ENCODE peak calls at places on chromosomes 16 and 17, in seven cellular contexts. T is endothelial cell of umbilical vein, N is stomach, Z is sigmoid colon, U is endodermal cell, F is Panc1, G is pancreas. R is an unnamed sample.

GRCh38 chr16:89805136-89805905 is 11.1 kb downstream of the FANCA start:
- DNase-seq in N (no peak), F (no peak), T (no peak), U (no peak), Z (no peak), G (no peak), R (no peak)

GRCh38 chr16:3118846-3119245 is 6.5 kb downstream of the ZNF205 start:
- DNase-seq in G (peak), Z (no peak), U (no peak), T (no peak), N (no peak), F (no peak), R (no peak)

GRCh38 chr17:77347544-77347943 is 206.8 kb downstream of the SEC14L1 start:
- DNase-seq in Z (no peak), N (no peak), T (no peak), F (no peak), U (no peak), G (no peak), R (no peak)

GRCh38 chr16:9612267-9612666 is 520.8 kb downstream of the HAPSTR1 start:
- DNase-seq in U (peak), F (no peak), N (no peak), Z (no peak), G (no peak), T (peak), R (no peak)

GRCh38 chr17:43994272-43995149 is 9.9 kb upstream of the NAGS start:
- DNase-seq in Z (peak), G (peak), U (peak), T (peak), F (no peak), N (peak), R (peak)

GRCh38 chr16:9817586-9817985 is 364.6 kb downstream of the GRIN2A start:
- DNase-seq in F (no peak), T (no peak), N (no peak), U (no peak), Z (no peak), G (no peak), R (no peak)

GRCh38 chr17:8417806-8418205 is 17.9 kb upstream of the NDEL1 start:
- DNase-seq in F (no peak), Z (no peak), T (no peak), N (no peak), U (no peak), G (no peak), R (no peak)

GRCh38 chr17:1627219-1627986 is 1.2 kb downstream of the SLC43A2 start:
- DNase-seq in U (peak), G (no peak), F (no peak), Z (no peak), N (no peak), T (no peak), R (peak)

GRCh38 chr16:84196727-84197486 is 6.0 kb downstream of the ADAD2 start:
- DNase-seq in T (no peak), Z (no peak), F (no peak), U (peak), G (no peak), N (no peak), R (no peak)

GRCh38 chr17:69729937-69730336 is 315.4 kb downstream of the MAP2K6 start:
- DNase-seq in N (no peak), F (no peak), Z (no peak), U (no peak), G (no peak), T (no peak), R (no peak)

GRCh38 chr17:13398853-13399252 is 202.9 kb downstream of the HS3ST3A1 start:
- DNase-seq in Z (no peak), F (no peak), T (no peak), U (no peak), N (no peak), G (no peak), R (no peak)

GRCh38 chr16:3004781-3005284 is 7.9 kb upstream of the CLDN9 start:
- DNase-seq in N (peak), T (no peak), U (peak), G (peak), F (no peak), Z (no peak), R (peak)

GRCh38 chr16:87740909-87741424 is 24.8 kb downstream of the KLHDC4 start:
- DNase-seq in G (no peak), N (no peak), Z (no peak), U (no peak), T (no peak), F (no peak), R (no peak)

GRCh38 chr17:79132271-79133064 is 57.8 kb downstream of the ENGASE start:
- DNase-seq in Z (no peak), G (no peak), T (no peak), N (no peak), U (no peak), F (no peak), R (no peak)

GRCh38 chr17:20999044-20999573 is 43.7 kb downstream of the USP22 start:
- DNase-seq in Z (no peak), N (no peak), U (peak), G (no peak), T (no peak), F (no peak), R (peak)

GRCh38 chr16:9909072-9909471 is 273.2 kb downstream of the GRIN2A start:
- DNase-seq in F (no peak), N (no peak), Z (no peak), T (no peak), G (no peak), U (no peak), R (no peak)

GRCh38 chr17:1977583-1978395 is 47.3 kb downstream of the RTN4RL1 start:
- DNase-seq in G (no peak), Z (no peak), F (no peak), T (no peak), U (peak), N (no peak), R (no peak)

GRCh38 chr17:64547354-64547753 is 40.6 kb downstream of the CEP95 start:
- DNase-seq in Z (no peak), U (peak), N (no peak), T (no peak), G (no peak), F (no peak), R (no peak)

GRCh38 chr16:23670137-23670776 is 8.4 kb upstream of the PLK1 start:
- DNase-seq in U (no peak), G (no peak), T (peak), F (no peak), Z (no peak), N (no peak), R (no peak)

GRCh38 chr16:4680673-4681470 is 12.5 kb upstream of the NUDT16L1 start:
- DNase-seq in Z (no peak), U (peak), T (no peak), N (peak), G (peak), F (no peak), R (peak)

GRCh38 chr16:53507464-53508180 is 4.6 kb upstream of the AKTIP start:
- DNase-seq in Z (no peak), G (no peak), N (no peak), F (no peak), U (no peak), T (no peak), R (no peak)

GRCh38 chr17:54172654-54173316 is 350.1 kb downstream of the KIF2B start:
- DNase-seq in T (no peak), F (no peak), U (peak), Z (no peak), N (no peak), G (no peak), R (no peak)

GRCh38 chr17:34269969-34270368 is at the start of gene CCL7:
- DNase-seq in F (no peak), N (no peak), G (no peak), U (no peak), Z (no peak), T (peak), R (no peak)

GRCh38 chr17:30449480-30449879 is 27.7 kb upstream of the GOSR1 start:
- DNase-seq in N (no peak), U (no peak), F (no peak), Z (no peak), T (no peak), G (no peak), R (no peak)

GRCh38 chr17:30380106-30380420 is 1.3 kb downstream of the CPD start:
- DNase-seq in F (no peak), T (peak), U (no peak), Z (no peak), G (no peak), N (no peak), R (no peak)

GRCh38 chr17:49468827-49469385 is 26.2 kb upstream of the NGFR start:
- DNase-seq in F (no peak), T (no peak), N (no peak), G (no peak), U (no peak), Z (peak), R (no peak)

GRCh38 chr16:46822270-46822669 is 8.7 kb downstream of the C16orf87 start:
- DNase-seq in N (no peak), Z (no peak), F (no peak), U (no peak), T (no peak), G (no peak), R (no peak)

GRCh38 chr16:86951831-86952598 is 365.2 kb downstream of the C16orf95 start:
- DNase-seq in Z (no peak), N (no peak), F (no peak), T (peak), U (no peak), G (no peak), R (no peak)

GRCh38 chr17:2179615-2180295 is 123.8 kb downstream of the SMG6 start:
- DNase-seq in U (no peak), Z (peak), G (no peak), N (peak), F (no peak), T (peak), R (no peak)

GRCh38 chr16:10883004-10883403 is 6.0 kb downstream of the CIITA start:
- DNase-seq in T (no peak), U (no peak), N (peak), F (no peak), G (no peak), Z (no peak), R (peak)

GRCh38 chr17:17792143-17792550 is 44.6 kb downstream of the SREBF1 start:
- DNase-seq in N (no peak), F (no peak), Z (no peak), G (no peak), U (no peak), T (no peak), R (no peak)

GRCh38 chr17:38352245-38353083 is 820 bp downstream of the SOCS7 start:
- DNase-seq in G (peak), T (peak), N (peak), Z (no peak), U (peak), F (no peak), R (peak)

GRCh38 chr16:55660776-55661175 is 5.0 kb downstream of the SLC6A2 start:
- DNase-seq in G (no peak), T (no peak), Z (no peak), F (no peak), N (no peak), U (no peak), R (no peak)

GRCh38 chr16:55663225-55663624 is 7.4 kb downstream of the SLC6A2 start:
- DNase-seq in Z (no peak), F (no peak), T (no peak), U (no peak), N (no peak), G (no peak), R (no peak)

GRCh38 chr16:55662641-55663040 is 6.9 kb downstream of the SLC6A2 start:
- DNase-seq in T (no peak), F (no peak), G (no peak), U (no peak), N (no peak), Z (no peak), R (no peak)

GRCh38 chr16:55660026-55660425 is 4.2 kb downstream of the SLC6A2 start:
- DNase-seq in N (no peak), T (no peak), Z (no peak), U (no peak), G (no peak), F (no peak), R (no peak)

DNA sequence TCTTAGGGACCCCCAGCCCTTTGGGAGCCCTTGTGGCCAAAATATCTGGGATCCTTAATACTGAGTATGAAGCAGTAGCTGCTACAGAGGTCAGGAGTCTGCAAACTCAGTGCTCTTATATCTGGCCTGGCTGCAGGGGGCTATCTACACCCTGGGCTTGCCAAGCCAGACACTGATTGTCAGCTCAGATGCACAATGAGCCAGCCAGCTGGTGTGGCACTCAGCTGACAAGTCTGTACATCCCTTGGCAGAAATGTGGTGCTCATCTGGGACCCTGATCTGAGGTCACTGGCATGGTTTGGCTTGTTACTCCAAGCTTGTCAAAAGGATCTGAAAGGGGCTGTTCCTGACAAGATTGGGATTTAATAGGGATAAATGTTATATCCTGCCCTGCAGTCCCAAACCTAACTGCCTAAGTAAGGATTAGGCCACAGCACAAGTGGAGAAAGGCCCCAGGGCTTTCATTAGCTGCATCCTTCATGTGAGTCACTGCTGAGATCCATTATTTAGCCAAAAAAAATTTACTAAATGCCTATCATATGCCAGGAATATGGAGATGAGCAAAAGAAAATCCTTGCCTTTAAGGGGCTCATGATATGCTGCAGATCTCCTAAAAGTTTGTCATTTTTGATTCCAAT is 6.2 kb downstream of the SLC6A2 start:
- DNase-seq in U (no peak), N (no peak), Z (no peak), G (no peak), F (no peak), T (no peak), R (no peak)
- H3K27ac ChIP-seq in U (no peak), N (no peak), Z (no peak), G (no peak), F (no peak), T (no peak), R (no peak)

DNA sequence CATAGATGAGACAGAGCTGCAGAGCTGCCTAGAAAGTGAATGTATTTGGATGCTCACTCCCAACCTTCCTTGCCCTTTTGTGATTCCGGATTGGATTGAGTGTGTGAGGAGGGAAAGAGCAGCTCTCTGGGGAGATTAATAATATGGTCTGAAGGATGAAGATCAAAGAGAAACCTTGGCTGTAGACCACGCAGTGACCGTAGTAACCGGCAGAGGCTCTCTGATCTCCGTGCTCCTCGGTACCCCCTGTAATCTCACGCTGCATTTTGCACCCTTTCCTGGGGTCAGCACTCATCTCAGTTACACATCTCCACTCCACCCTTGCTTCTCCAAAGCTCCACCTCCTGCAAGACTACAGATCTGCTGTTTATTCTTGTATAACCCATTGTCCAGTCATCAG is 14.1 kb downstream of the TMEM100 start:
- DNase-seq in T (no peak), N (no peak), G (no peak), Z (no peak), F (no peak), U (peak), R (no peak)
- H3K4me3 ChIP-seq in T (no peak), N (no peak), G (no peak), Z (no peak), F (peak), U (no peak), R (no peak)

DNA sequence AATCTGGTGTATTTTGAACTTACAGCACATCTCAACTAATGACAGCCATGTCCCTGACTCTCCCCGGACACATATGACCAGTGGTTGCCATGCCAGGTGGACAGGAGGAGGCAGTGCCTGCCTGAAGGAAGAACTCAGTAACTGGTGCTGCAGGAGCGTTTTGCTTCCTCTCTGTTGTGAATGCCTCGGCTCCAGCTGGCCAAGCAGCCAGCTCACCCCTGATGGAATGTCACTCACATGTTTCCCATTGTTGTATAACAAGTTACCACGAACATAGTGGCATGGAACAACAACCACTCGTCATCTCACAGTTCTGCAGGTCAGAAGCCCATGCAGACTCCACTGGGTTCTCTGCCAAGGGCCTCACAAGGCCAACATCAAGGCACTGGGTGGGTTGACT is 20.1 kb upstream of the IRF8 start:
- DNase-seq in F (no peak), Z (no peak), T (peak), U (no peak), N (no peak), G (no peak), R (no peak)
- TF ChIP-seq CTCF in F (no peak), Z (no peak), T (peak), U (no peak), N (no peak), G (no peak), R (no peak)

DNA sequence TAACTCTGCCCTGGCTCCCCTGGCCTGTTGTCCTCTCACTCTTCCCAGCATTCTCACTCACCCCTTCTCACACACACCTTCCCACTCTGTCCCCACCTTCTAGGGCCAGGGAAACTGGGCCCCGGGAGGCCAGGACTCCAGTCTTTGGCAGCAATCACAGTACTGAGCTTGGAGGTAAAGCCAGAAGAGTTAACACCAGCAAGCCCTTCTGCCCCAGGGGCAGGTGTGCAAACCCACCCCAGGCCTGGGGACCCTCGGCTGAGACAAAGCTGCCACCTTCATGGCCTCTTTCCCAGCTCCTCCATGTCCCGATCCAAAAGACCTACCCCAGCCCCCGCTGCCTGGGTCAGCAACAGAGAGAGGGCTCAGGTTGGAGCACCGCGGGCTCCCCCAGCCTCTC is 36.9 kb upstream of the MLKL start:
- DNase-seq in T (no peak), F (no peak), G (peak), Z (no peak), N (no peak), U (peak), R (no peak)
- H3K27ac ChIP-seq in T (no peak), F (no peak), G (no peak), Z (no peak), N (peak), U (no peak), R (no peak)

GRCh38 chr17:60747069-60747808 is 69.6 kb downstream of the BCAS3 start:
- DNase-seq in G (no peak), N (no peak), U (peak), T (no peak), Z (no peak), F (no peak), R (no peak)
- H3K4me3 ChIP-seq in G (no peak), N (no peak), U (no peak), T (no peak), Z (no peak), F (no peak), R (no peak)

R was measured in upper lobe of right lung.